ENCODE peak calls at places on chromosomes 5 and 9, in eight cellular contexts. I is cardiac septum, Z is PC-9, M is right lobe of liver, P is non-pigmented ciliary epithelial cell, H is colonic mucosa, A is IMR-90, L is GM04504. N is an unnamed sample.

GRCh38 chr5:142432369-142432863 is 107.6 kb upstream of the SPRY4 start:
- DNase-seq in I (no peak), Z (no peak), M (no peak), P (no peak), H (peak), A (no peak), L (no peak), N (peak)

GRCh38 chr5:1519631-1520141 is 4.1 kb downstream of the LPCAT1 start:
- DNase-seq in I (peak), Z (no peak), M (peak), P (no peak), H (peak), A (no peak), L (no peak), N (no peak)

GRCh38 chr9:72256912-72257311 is 107.7 kb downstream of the GDA start:
- DNase-seq in I (no peak), Z (no peak), M (no peak), P (no peak), H (no peak), A (no peak), L (no peak), N (no peak)

GRCh38 chr5:125717209-125717608 is 706.0 kb upstream of the GRAMD2B start:
- DNase-seq in I (no peak), Z (no peak), M (no peak), P (peak), H (no peak), A (peak), L (no peak), N (no peak)

GRCh38 chr5:8756498-8757084 is 789.3 kb downstream of the SEMA5A start:
- DNase-seq in I (no peak), Z (no peak), M (no peak), P (no peak), H (no peak), A (peak), L (peak), N (no peak)

GRCh38 chr5:149406203-149406978 is 27.3 kb upstream of the IL17B start:
- DNase-seq in I (peak), Z (no peak), M (no peak), P (no peak), H (no peak), A (peak), L (peak), N (no peak)

GRCh38 chr5:110038297-110038997 is 348.7 kb downstream of the MAN2A1 start:
- DNase-seq in I (no peak), Z (no peak), M (no peak), P (no peak), H (no peak), A (no peak), L (no peak), N (no peak)

GRCh38 chr9:93569775-93570174 is 6.6 kb upstream of the PHF2 start:
- DNase-seq in I (peak), Z (no peak), M (no peak), P (no peak), H (no peak), A (no peak), L (no peak), N (no peak)

GRCh38 chr9:85212887-85213286 is 528.9 kb downstream of the AGTPBP1 start:
- DNase-seq in I (no peak), Z (no peak), M (no peak), P (peak), H (no peak), A (no peak), L (peak), N (no peak)

GRCh38 chr5:163306421-163306820 is 131.0 kb upstream of the CCNG1 start:
- DNase-seq in I (no peak), Z (no peak), M (no peak), P (no peak), H (no peak), A (no peak), L (no peak), N (no peak)

GRCh38 chr5:132008961-132009680 is 2.3 kb downstream of the ACSL6 start:
- DNase-seq in I (peak), Z (peak), M (no peak), P (no peak), H (no peak), A (no peak), L (no peak), N (no peak)

GRCh38 chr9:83219154-83219923 is 156.4 kb upstream of the RASEF start:
- DNase-seq in I (peak), Z (peak), M (peak), P (peak), H (peak), A (peak), L (peak), N (no peak)

GRCh38 chr5:81506900-81507588 is 113.1 kb upstream of the ACOT12 start:
- DNase-seq in I (no peak), Z (peak), M (no peak), P (peak), H (peak), A (peak), L (peak), N (peak)

GRCh38 chr9:110129460-110129859 is 78.5 kb downstream of the C9orf152 start:
- DNase-seq in I (no peak), Z (no peak), M (no peak), P (no peak), H (no peak), A (no peak), L (no peak), N (no peak)

GRCh38 chr5:33311893-33312292 is 128.9 kb upstream of the TARS1 start:
- DNase-seq in I (no peak), Z (no peak), M (no peak), P (peak), H (no peak), A (peak), L (peak), N (no peak)

GRCh38 chr9:4079906-4080305 is 220.0 kb downstream of the GLIS3 start:
- DNase-seq in I (no peak), Z (no peak), M (no peak), P (no peak), H (no peak), A (no peak), L (no peak), N (no peak)

GRCh38 chr9:37184905-37185867 is 64.8 kb downstream of the ZCCHC7 start:
- DNase-seq in I (no peak), Z (no peak), M (no peak), P (no peak), H (no peak), A (no peak), L (no peak), N (no peak)

GRCh38 chr5:43401827-43402226 is 10.4 kb downstream of the CCL28 start:
- DNase-seq in I (no peak), Z (no peak), M (no peak), P (no peak), H (no peak), A (peak), L (no peak), N (no peak)

GRCh38 chr5:80904533-80905187 is 55.5 kb upstream of the RASGRF2 start:
- DNase-seq in I (no peak), Z (no peak), M (no peak), P (no peak), H (no peak), A (no peak), L (no peak), N (no peak)

GRCh38 chr5:53481887-53482716 is 1.7 kb downstream of the FST start:
- DNase-seq in I (peak), Z (peak), M (peak), P (no peak), H (peak), A (peak), L (peak), N (peak)

N was measured in CD4-positive, alpha-beta memory T cell.